ENCODE peak calls at places on chromosomes 6 and 20, in nine cellular contexts. S is uterus; G is thoracic aorta; D is CD4-positive, alpha-beta T cell; P is K562; K is aorta; T is left ventricle myocardium inferior; E is HCT116; M is Peyer's patch. V is an unnamed sample.
A peak's percentile ranks its signal among the peaks of the same experiment; 100 is the strongest.

GRCh38 chr6:165884813-165885765 is 222.0 kb upstream of the PDE10A start:
- DNase-seq in S (peak; percentile 81), G (no peak), D (peak; percentile 43), P (peak; percentile 79), K (peak; percentile 89), T (peak; percentile 81), E (peak; percentile 51), M (peak; percentile 71), V (peak; percentile 76)

GRCh38 chr6:132153221-132153896 is 202.2 kb upstream of the CCN2 start:
- DNase-seq in S (no peak), G (no peak), D (no peak), P (no peak), K (no peak), T (no peak), E (no peak), M (no peak), V (no peak)

GRCh38 chr6:152572395-152573061 is 64.6 kb downstream of the SYNE1 start:
- DNase-seq in S (no peak), G (no peak), D (no peak), P (no peak), K (no peak), T (no peak), E (no peak), M (no peak), V (no peak)

GRCh38 chr6:8506123-8506522 is 70.8 kb upstream of the SLC35B3 start:
- DNase-seq in S (no peak), G (no peak), D (no peak), P (no peak), K (no peak), T (no peak), E (no peak), M (no peak), V (no peak)

GRCh38 chr6:165616116-165616515 is 46.9 kb downstream of the PDE10A start:
- DNase-seq in S (no peak), G (no peak), D (no peak), P (no peak), K (no peak), T (no peak), E (no peak), M (no peak), V (no peak)

GRCh38 chr6:134199848-134200606 is 117.9 kb downstream of the SGK1 start:
- DNase-seq in S (no peak), G (no peak), D (no peak), P (no peak), K (no peak), T (no peak), E (no peak), M (no peak), V (no peak)

GRCh38 chr6:107699191-107700015 is 124.7 kb downstream of the SCML4 start:
- DNase-seq in S (no peak), G (no peak), D (no peak), P (no peak), K (no peak), T (no peak), E (no peak), M (no peak), V (no peak)

GRCh38 chr6:111573892-111574800 is 31.5 kb downstream of the TRAF3IP2 start:
- DNase-seq in S (peak; percentile 52), G (peak; percentile 36), D (no peak), P (no peak), K (no peak), T (no peak), E (no peak), M (no peak), V (no peak)

GRCh38 chr6:47592466-47592865 is 105.9 kb upstream of the ADGRF4 start:
- DNase-seq in S (no peak), G (no peak), D (no peak), P (no peak), K (no peak), T (no peak), E (no peak), M (no peak), V (peak; percentile 62)

GRCh38 chr20:2756056-2756611 is 44.3 kb downstream of the CPXM1 start:
- DNase-seq in S (no peak), G (no peak), D (no peak), P (peak; percentile 60), K (no peak), T (no peak), E (peak; percentile 19), M (no peak), V (no peak)

GRCh38 chr20:40643891-40644290 is 45.1 kb downstream of the MAFB start:
- DNase-seq in S (no peak), G (no peak), D (no peak), P (no peak), K (no peak), T (no peak), E (no peak), M (no peak), V (no peak)

GRCh38 chr20:29740951-29741593 is 1516.4 kb upstream of the DEFB115 start:
- DNase-seq in S (no peak), G (no peak), D (no peak), P (peak; percentile 1), K (peak; percentile 61), T (no peak), E (no peak), M (no peak), V (no peak)

GRCh38 chr20:29742699-29743100 is 1514.8 kb upstream of the DEFB115 start:
- DNase-seq in S (no peak), G (no peak), D (no peak), P (no peak), K (peak; percentile 65), T (no peak), E (no peak), M (no peak), V (no peak)

GRCh38 chr20:29741594-29741893 is 1515.9 kb upstream of the DEFB115 start:
- DNase-seq in S (no peak), G (no peak), D (no peak), P (peak; percentile 4), K (no peak), T (no peak), E (no peak), M (no peak), V (no peak)

GRCh38 chr20:29743101-29743931 is 1514.1 kb upstream of the DEFB115 start:
- DNase-seq in S (no peak), G (no peak), D (no peak), P (no peak), K (peak; percentile 69), T (no peak), E (no peak), M (no peak), V (no peak)

GRCh38 chr20:29741894-29742698 is 1515.4 kb upstream of the DEFB115 start:
- DNase-seq in S (no peak), G (no peak), D (no peak), P (peak; percentile 3), K (peak; percentile 70), T (no peak), E (no peak), M (no peak), V (no peak)
- H3K9me3 ChIP-seq in S (no peaks in the 10 kb centered on the region), G (no peaks in the 10 kb centered on the region), D (peaks cover 8% of the 10 kb centered on the region), P (no peaks in the 10 kb centered on the region), K (peaks cover 3% of the 10 kb centered on the region), T (peaks cover 52% of the 10 kb centered on the region), E (no peaks in the 10 kb centered on the region), M (peaks cover 22% of the 10 kb centered on the region), V (no peaks in the 10 kb centered on the region)

GRCh38 chr6:106192824-106193223 is 106.7 kb downstream of the PRDM1 start:
- DNase-seq in S (no peak), G (no peak), D (no peak), P (no peak), K (no peak), T (no peak), E (peak; percentile 70), M (no peak), V (no peak)
- H3K9me3 ChIP-seq in S (no peaks in the 10 kb centered on the region), G (no peaks in the 10 kb centered on the region), D (no peaks in the 10 kb centered on the region), P (no peaks in the 10 kb centered on the region), K (no peaks in the 10 kb centered on the region), T (no peaks in the 10 kb centered on the region), E (no peaks in the 10 kb centered on the region), M (no peaks in the 10 kb centered on the region), V (no peaks in the 10 kb centered on the region)

DNA sequence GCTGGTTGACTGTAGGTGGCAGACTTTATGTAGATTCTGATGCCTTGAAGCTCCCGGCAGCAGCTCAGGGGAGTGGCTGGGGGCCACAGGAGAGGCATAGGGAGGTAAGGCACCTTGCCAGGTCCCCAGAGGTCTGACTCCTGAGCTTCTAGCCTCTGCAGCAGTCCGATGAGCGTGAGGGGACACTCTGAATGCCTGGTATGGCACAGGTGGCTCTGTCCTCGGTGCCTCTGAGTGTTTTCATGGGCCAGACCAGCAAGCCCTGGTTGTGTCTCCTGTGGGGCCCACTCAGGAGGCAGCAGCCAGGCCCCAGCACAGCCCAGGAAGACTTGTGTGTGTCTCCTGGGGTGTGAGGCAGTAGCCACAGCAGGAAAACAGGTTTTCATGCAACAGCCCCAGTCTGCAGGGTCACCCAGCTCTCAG is 39.7 kb upstream of the IRF4 start:
- DNase-seq in S (no peak), G (no peak), D (no peak), P (no peak), K (no peak), T (no peak), E (no peak), M (no peak), V (no peak)
- H3K9me3 ChIP-seq in S (no peaks in the 10 kb centered on the region), G (no peaks in the 10 kb centered on the region), D (no peaks in the 10 kb centered on the region), P (no peaks in the 10 kb centered on the region), K (no peaks in the 10 kb centered on the region), T (no peaks in the 10 kb centered on the region), E (no peaks in the 10 kb centered on the region), M (no peaks in the 10 kb centered on the region), V (peaks cover 21% of the 10 kb centered on the region)

GRCh38 chr6:99608886-99609482 is 2.4 kb downstream of the PRDM13 start:
- DNase-seq in S (no peak), G (no peak), D (no peak), P (no peak), K (no peak), T (no peak), E (no peak), M (no peak), V (no peak)

GRCh38 chr6:99608059-99608885 is 1.6 kb downstream of the PRDM13 start:
- DNase-seq in S (no peak), G (no peak), D (no peak), P (no peak), K (no peak), T (no peak), E (no peak), M (no peak), V (no peak)

GRCh38 chr6:99605911-99606669 is 543 bp upstream of the PRDM13 start:
- DNase-seq in S (no peak), G (no peak), D (no peak), P (no peak), K (no peak), T (no peak), E (no peak), M (no peak), V (peak; percentile 25)

GRCh38 chr6:99606670-99607415 is at the start of gene PRDM13:
- DNase-seq in S (no peak), G (no peak), D (no peak), P (no peak), K (no peak), T (no peak), E (no peak), M (no peak), V (no peak)

DNA sequence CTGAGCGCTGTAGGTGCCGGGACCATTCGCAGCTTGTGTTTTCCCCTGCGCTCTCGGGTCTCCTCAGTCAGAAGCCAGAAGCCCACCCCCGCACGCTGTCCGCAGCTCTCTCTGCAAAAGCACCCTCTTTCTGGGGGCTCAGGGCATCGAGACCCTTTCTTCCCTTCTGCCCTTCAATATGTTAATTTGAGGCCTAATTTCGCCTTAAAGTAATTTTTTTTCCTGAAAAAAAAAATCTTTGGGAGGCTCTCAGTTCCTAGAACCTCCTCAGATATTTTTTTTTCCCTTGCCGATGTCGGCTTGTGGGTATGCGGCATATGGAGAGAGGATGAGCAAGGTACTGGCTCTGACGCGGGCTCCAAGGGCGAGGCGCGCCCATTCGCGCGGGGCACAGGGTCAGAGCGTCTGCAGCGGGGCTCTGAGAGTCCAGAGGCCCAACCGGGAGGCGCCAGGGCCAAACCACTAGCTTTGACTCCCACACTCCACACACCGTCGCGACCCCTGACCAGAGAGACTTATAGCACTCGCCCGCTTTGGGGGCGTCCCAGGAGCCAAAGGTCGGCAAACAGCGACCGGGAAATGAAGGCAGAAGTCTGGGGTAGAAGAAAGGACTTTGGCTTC is 893 bp downstream of the PRDM13 start:
- DNase-seq in S (no peak), G (no peak), D (no peak), P (no peak), K (no peak), T (no peak), E (no peak), M (no peak), V (no peak)
- H3K9me3 ChIP-seq in S (no peaks in the 10 kb centered on the region), G (no peaks in the 10 kb centered on the region), D (peaks cover 13% of the 10 kb centered on the region), P (no peaks in the 10 kb centered on the region), K (peaks cover 2% of the 10 kb centered on the region), T (no peaks in the 10 kb centered on the region), E (no peaks in the 10 kb centered on the region), M (no peaks in the 10 kb centered on the region), V (no peaks in the 10 kb centered on the region)

V was measured in HAP-1.